ENCODE peak calls at places on chromosomes 2 and 18, in seven cellular contexts. One of them, this sample, is unnamed.

GRCh38 chr2:186871866-186872265 is 22.9 kb upstream of the ZSWIM2 start:
- DNase-seq in adrenal gland: no peak
- DNase-seq in GM23248: no peak
- DNase-seq in SK-N-MC: no peak
- DNase-seq in psoas muscle: no peak
- DNase-seq in left ventricle myocardium inferior: no peak
- DNase-seq in astrocyte of the spinal cord: no peak
- DNase-seq in this sample: no peak

GRCh38 chr2:2974982-2975381 is 402.6 kb downstream of the EIPR1 start:
- DNase-seq in adrenal gland: no peak
- DNase-seq in GM23248: no peak
- DNase-seq in SK-N-MC: no peak
- DNase-seq in psoas muscle: no peak
- DNase-seq in left ventricle myocardium inferior: no peak
- DNase-seq in astrocyte of the spinal cord: no peak
- DNase-seq in this sample: no peak

GRCh38 chr2:46826898-46827245 is 88.7 kb downstream of the MCFD2 start:
- DNase-seq in adrenal gland: no peak
- DNase-seq in GM23248: no peak
- DNase-seq in SK-N-MC: no peak
- DNase-seq in psoas muscle: no peak
- DNase-seq in left ventricle myocardium inferior: no peak
- DNase-seq in astrocyte of the spinal cord: no peak
- DNase-seq in this sample: no peak

GRCh38 chr2:172083725-172084483 is 1.4 kb upstream of the DLX1 start:
- DNase-seq in adrenal gland: no peak
- DNase-seq in GM23248: peak
- DNase-seq in SK-N-MC: no peak
- DNase-seq in psoas muscle: no peak
- DNase-seq in left ventricle myocardium inferior: no peak
- DNase-seq in astrocyte of the spinal cord: no peak
- DNase-seq in this sample: no peak

GRCh38 chr18:62288669-62289016 is 36.5 kb upstream of the TNFRSF11A start:
- DNase-seq in adrenal gland: no peak
- DNase-seq in GM23248: no peak
- DNase-seq in SK-N-MC: no peak
- DNase-seq in psoas muscle: no peak
- DNase-seq in left ventricle myocardium inferior: no peak
- DNase-seq in astrocyte of the spinal cord: no peak
- DNase-seq in this sample: no peak

GRCh38 chr2:174681983-174682577 is 82.2 kb downstream of the CHRNA1 start:
- DNase-seq in adrenal gland: peak
- DNase-seq in GM23248: peak
- DNase-seq in SK-N-MC: no peak
- DNase-seq in psoas muscle: peak
- DNase-seq in left ventricle myocardium inferior: peak
- DNase-seq in astrocyte of the spinal cord: peak
- DNase-seq in this sample: peak

GRCh38 chr2:84757648-84758047 is 123.2 kb downstream of the TRABD2A start:
- DNase-seq in adrenal gland: no peak
- DNase-seq in GM23248: no peak
- DNase-seq in SK-N-MC: no peak
- DNase-seq in psoas muscle: no peak
- DNase-seq in left ventricle myocardium inferior: no peak
- DNase-seq in astrocyte of the spinal cord: no peak
- DNase-seq in this sample: no peak

GRCh38 chr2:69086466-69086865 is 73.5 kb downstream of the ANTXR1 start:
- DNase-seq in adrenal gland: no peak
- DNase-seq in GM23248: peak
- DNase-seq in SK-N-MC: no peak
- DNase-seq in psoas muscle: no peak
- DNase-seq in left ventricle myocardium inferior: no peak
- DNase-seq in astrocyte of the spinal cord: peak
- DNase-seq in this sample: no peak

GRCh38 chr18:8389391-8390340 is 219.6 kb upstream of the RAB12 start:
- DNase-seq in adrenal gland: peak
- DNase-seq in GM23248: peak
- DNase-seq in SK-N-MC: peak
- DNase-seq in psoas muscle: peak
- DNase-seq in left ventricle myocardium inferior: peak
- DNase-seq in astrocyte of the spinal cord: peak
- DNase-seq in this sample: peak

GRCh38 chr2:45922577-45922988 is 271.1 kb downstream of the PRKCE start:
- DNase-seq in adrenal gland: no peak
- DNase-seq in GM23248: no peak
- DNase-seq in SK-N-MC: no peak
- DNase-seq in psoas muscle: no peak
- DNase-seq in left ventricle myocardium inferior: peak
- DNase-seq in astrocyte of the spinal cord: peak
- DNase-seq in this sample: peak

GRCh38 chr2:27020337-27020948 is 12.3 kb upstream of the TMEM214 start:
- DNase-seq in adrenal gland: peak
- DNase-seq in GM23248: no peak
- DNase-seq in SK-N-MC: no peak
- DNase-seq in psoas muscle: peak
- DNase-seq in left ventricle myocardium inferior: peak
- DNase-seq in astrocyte of the spinal cord: no peak
- DNase-seq in this sample: peak

GRCh38 chr2:133765693-133766092 is 197.4 kb upstream of the NCKAP5 start:
- DNase-seq in adrenal gland: no peak
- DNase-seq in GM23248: no peak
- DNase-seq in SK-N-MC: no peak
- DNase-seq in psoas muscle: no peak
- DNase-seq in left ventricle myocardium inferior: no peak
- DNase-seq in astrocyte of the spinal cord: peak
- DNase-seq in this sample: no peak

GRCh38 chr18:30971338-30971956 is 71.1 kb downstream of the DSC3 start:
- DNase-seq in adrenal gland: no peak
- DNase-seq in GM23248: peak
- DNase-seq in SK-N-MC: no peak
- DNase-seq in psoas muscle: no peak
- DNase-seq in left ventricle myocardium inferior: no peak
- DNase-seq in astrocyte of the spinal cord: peak
- DNase-seq in this sample: peak

GRCh38 chr18:10797882-10798281 is 272.1 kb downstream of the NAPG start:
- DNase-seq in adrenal gland: no peak
- DNase-seq in GM23248: no peak
- DNase-seq in SK-N-MC: no peak
- DNase-seq in psoas muscle: no peak
- DNase-seq in left ventricle myocardium inferior: peak
- DNase-seq in astrocyte of the spinal cord: no peak
- DNase-seq in this sample: no peak

GRCh38 chr18:37565138-37565984 is at the start of gene CELF4:
- DNase-seq in adrenal gland: no peak
- DNase-seq in GM23248: peak
- DNase-seq in SK-N-MC: no peak
- DNase-seq in psoas muscle: no peak
- DNase-seq in left ventricle myocardium inferior: no peak
- DNase-seq in astrocyte of the spinal cord: peak
- DNase-seq in this sample: no peak

GRCh38 chr18:76432970-76433767 is 61.9 kb downstream of the ZNF516 start:
- DNase-seq in adrenal gland: no peak
- DNase-seq in GM23248: no peak
- DNase-seq in SK-N-MC: no peak
- DNase-seq in psoas muscle: no peak
- DNase-seq in left ventricle myocardium inferior: no peak
- DNase-seq in astrocyte of the spinal cord: no peak
- DNase-seq in this sample: no peak

GRCh38 chr18:911025-911424 is 6.4 kb downstream of the ADCYAP1 start:
- DNase-seq in adrenal gland: no peak
- DNase-seq in GM23248: no peak
- DNase-seq in SK-N-MC: no peak
- DNase-seq in psoas muscle: no peak
- DNase-seq in left ventricle myocardium inferior: no peak
- DNase-seq in astrocyte of the spinal cord: no peak
- DNase-seq in this sample: no peak

GRCh38 chr18:27843783-27844415 is 333.0 kb downstream of the CDH2 start:
- DNase-seq in adrenal gland: no peak
- DNase-seq in GM23248: peak
- DNase-seq in SK-N-MC: no peak
- DNase-seq in psoas muscle: no peak
- DNase-seq in left ventricle myocardium inferior: no peak
- DNase-seq in astrocyte of the spinal cord: peak
- DNase-seq in this sample: peak

GRCh38 chr2:43007901-43008300 is 215.5 kb upstream of the HAAO start:
- DNase-seq in adrenal gland: no peak
- DNase-seq in GM23248: no peak
- DNase-seq in SK-N-MC: no peak
- DNase-seq in psoas muscle: no peak
- DNase-seq in left ventricle myocardium inferior: no peak
- DNase-seq in astrocyte of the spinal cord: no peak
- DNase-seq in this sample: no peak

GRCh38 chr2:10709290-10709939 is 12.0 kb upstream of the ATP6V1C2 start:
- DNase-seq in adrenal gland: no peak
- DNase-seq in GM23248: peak
- DNase-seq in SK-N-MC: no peak
- DNase-seq in psoas muscle: no peak
- DNase-seq in left ventricle myocardium inferior: no peak
- DNase-seq in astrocyte of the spinal cord: no peak
- DNase-seq in this sample: peak

GRCh38 chr18:33627114-33627513 is 49.1 kb downstream of the ASXL3 start:
- DNase-seq in adrenal gland: no peak
- DNase-seq in GM23248: no peak
- DNase-seq in SK-N-MC: no peak
- DNase-seq in psoas muscle: no peak
- DNase-seq in left ventricle myocardium inferior: no peak
- DNase-seq in astrocyte of the spinal cord: no peak
- DNase-seq in this sample: no peak

GRCh38 chr2:63029058-63029457 is 21.6 kb upstream of the OTX1 start:
- DNase-seq in adrenal gland: no peak
- DNase-seq in GM23248: peak
- DNase-seq in SK-N-MC: no peak
- DNase-seq in psoas muscle: no peak
- DNase-seq in left ventricle myocardium inferior: no peak
- DNase-seq in astrocyte of the spinal cord: peak
- DNase-seq in this sample: no peak

GRCh38 chr18:72155327-72155726 is 388.8 kb downstream of the CBLN2 start:
- DNase-seq in adrenal gland: no peak
- DNase-seq in GM23248: no peak
- DNase-seq in SK-N-MC: no peak
- DNase-seq in psoas muscle: no peak
- DNase-seq in left ventricle myocardium inferior: no peak
- DNase-seq in astrocyte of the spinal cord: peak
- DNase-seq in this sample: no peak

GRCh38 chr2:202771741-202772470 is 99.7 kb downstream of the ICA1L start:
- DNase-seq in adrenal gland: peak
- DNase-seq in GM23248: peak
- DNase-seq in SK-N-MC: no peak
- DNase-seq in psoas muscle: no peak
- DNase-seq in left ventricle myocardium inferior: no peak
- DNase-seq in astrocyte of the spinal cord: no peak
- DNase-seq in this sample: peak

GRCh38 chr18:74282359-74283254 is 9.2 kb downstream of the CYB5A start:
- DNase-seq in adrenal gland: no peak
- DNase-seq in GM23248: no peak
- DNase-seq in SK-N-MC: no peak
- DNase-seq in psoas muscle: no peak
- DNase-seq in left ventricle myocardium inferior: no peak
- DNase-seq in astrocyte of the spinal cord: no peak
- DNase-seq in this sample: no peak
- H3K4me3 ChIP-seq in adrenal gland: no peak
- H3K4me3 ChIP-seq in GM23248: no peak
- H3K4me3 ChIP-seq in SK-N-MC: no peak
- H3K4me3 ChIP-seq in psoas muscle: no peak
- H3K4me3 ChIP-seq in left ventricle myocardium inferior: no peak
- H3K4me3 ChIP-seq in astrocyte of the spinal cord: no peak
- H3K4me3 ChIP-seq in this sample: no peak

DNA sequence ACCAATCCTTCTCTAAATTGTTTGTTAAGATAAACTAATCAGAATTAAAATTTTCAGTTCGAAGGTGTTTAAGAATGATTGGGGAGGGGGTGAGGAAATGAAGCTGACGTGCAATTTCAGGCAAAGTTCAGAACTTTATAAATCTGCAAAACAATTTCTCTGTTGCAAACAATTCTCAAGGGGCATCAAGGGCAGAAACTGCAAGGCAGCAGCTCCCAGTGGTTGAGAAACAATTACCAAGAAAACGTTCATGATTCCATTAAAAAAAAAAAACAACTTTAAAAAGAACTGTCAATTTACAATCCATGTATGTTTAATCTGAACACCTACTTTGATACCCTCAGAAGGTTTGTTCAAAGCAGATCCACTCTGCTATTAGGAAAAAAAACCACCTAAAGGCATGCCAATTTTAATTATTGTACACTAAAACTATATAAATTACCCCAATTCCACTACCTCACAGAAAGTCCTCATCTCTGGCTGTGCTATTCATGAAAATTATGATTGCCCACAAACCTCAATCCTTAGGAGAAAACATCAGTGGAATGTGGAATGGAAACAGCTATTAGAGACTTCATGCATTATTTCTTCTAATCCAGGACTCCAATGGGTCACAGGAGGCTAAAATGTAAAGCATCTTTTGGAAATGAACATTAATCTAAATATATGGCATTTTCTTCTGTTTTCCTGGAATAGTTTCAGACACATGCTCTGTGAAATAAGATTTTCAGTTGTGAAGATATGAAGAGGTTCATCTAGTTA is 119.9 kb upstream of the ACVR1C start:
- DNase-seq in adrenal gland: no peak
- DNase-seq in GM23248: peak
- DNase-seq in SK-N-MC: no peak
- DNase-seq in psoas muscle: no peak
- DNase-seq in left ventricle myocardium inferior: no peak
- DNase-seq in astrocyte of the spinal cord: peak
- DNase-seq in this sample: peak
- H3K4me3 ChIP-seq in adrenal gland: no peak
- H3K4me3 ChIP-seq in GM23248: peak
- H3K4me3 ChIP-seq in SK-N-MC: peak
- H3K4me3 ChIP-seq in psoas muscle: no peak
- H3K4me3 ChIP-seq in left ventricle myocardium inferior: no peak
- H3K4me3 ChIP-seq in astrocyte of the spinal cord: no peak
- H3K4me3 ChIP-seq in this sample: no peak

DNA sequence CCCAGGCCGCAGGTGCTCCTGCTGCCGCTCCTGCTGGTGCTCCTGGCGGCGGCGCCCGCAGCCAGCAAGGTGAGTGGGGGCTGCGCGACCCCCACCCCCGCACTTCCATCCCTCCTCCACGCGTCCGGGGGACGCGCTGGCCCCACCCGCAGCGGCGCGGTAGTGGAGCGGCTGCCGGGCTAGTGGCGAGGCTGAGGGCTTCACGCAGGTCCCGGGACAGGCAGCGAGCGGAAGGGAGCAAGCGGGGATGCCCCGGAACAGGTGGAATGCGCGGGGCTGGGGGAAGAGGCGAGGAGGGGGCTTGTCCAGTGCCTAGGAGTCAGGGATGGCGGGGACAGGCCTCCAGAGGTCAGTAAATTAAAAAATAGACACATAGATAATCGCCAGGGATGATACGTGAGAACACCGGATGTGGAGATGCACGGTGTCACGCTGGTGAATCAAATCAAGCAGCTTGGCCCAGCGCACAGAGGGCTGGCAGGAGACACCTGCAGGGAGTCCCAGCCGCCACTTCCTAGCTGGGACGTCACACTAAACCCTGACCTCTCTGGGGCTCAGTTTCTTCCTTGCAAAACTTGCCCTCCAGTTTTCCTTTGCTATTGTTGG is 424 bp downstream of the COL4A3 start:
- DNase-seq in adrenal gland: peak
- DNase-seq in GM23248: peak
- DNase-seq in SK-N-MC: no peak
- DNase-seq in psoas muscle: peak
- DNase-seq in left ventricle myocardium inferior: no peak
- DNase-seq in astrocyte of the spinal cord: no peak
- DNase-seq in this sample: no peak
- H3K4me3 ChIP-seq in adrenal gland: peak
- H3K4me3 ChIP-seq in GM23248: peak
- H3K4me3 ChIP-seq in SK-N-MC: peak
- H3K4me3 ChIP-seq in psoas muscle: peak
- H3K4me3 ChIP-seq in left ventricle myocardium inferior: peak
- H3K4me3 ChIP-seq in astrocyte of the spinal cord: no peak
- H3K4me3 ChIP-seq in this sample: no peak

GRCh38 chr18:3771121-3771971 is 321.4 kb downstream of the TGIF1 start:
- DNase-seq in adrenal gland: peak
- DNase-seq in GM23248: peak
- DNase-seq in SK-N-MC: peak
- DNase-seq in psoas muscle: peak
- DNase-seq in left ventricle myocardium inferior: peak
- DNase-seq in astrocyte of the spinal cord: peak
- DNase-seq in this sample: peak
- H3K4me3 ChIP-seq in adrenal gland: no peak
- H3K4me3 ChIP-seq in GM23248: peak
- H3K4me3 ChIP-seq in SK-N-MC: peak
- H3K4me3 ChIP-seq in psoas muscle: peak
- H3K4me3 ChIP-seq in left ventricle myocardium inferior: peak
- H3K4me3 ChIP-seq in astrocyte of the spinal cord: peak
- H3K4me3 ChIP-seq in this sample: peak